ENCODE peak calls at places on chromosomes 7 and 10, in ten cellular contexts. One of them, this sample, is unnamed.

GRCh38 chr7:105647591-105647990 is 66.3 kb upstream of the EFCAB10 start:
- DNase-seq in psoas muscle: no peak
- DNase-seq in thoracic aorta: no peak
- DNase-seq in PC-3: peak
- DNase-seq in AG04450: no peak
- DNase-seq in AG09319: no peak
- DNase-seq in Peyer's patch: no peak
- DNase-seq in HCT116: peak
- DNase-seq in body of pancreas: no peak
- DNase-seq in A673: no peak
- DNase-seq in this sample: no peak

GRCh38 chr7:29445736-29446135 is 117.9 kb upstream of the PRR15 start:
- DNase-seq in psoas muscle: no peak
- DNase-seq in thoracic aorta: no peak
- DNase-seq in PC-3: no peak
- DNase-seq in AG04450: no peak
- DNase-seq in AG09319: no peak
- DNase-seq in Peyer's patch: no peak
- DNase-seq in HCT116: no peak
- DNase-seq in body of pancreas: no peak
- DNase-seq in A673: no peak
- DNase-seq in this sample: no peak

GRCh38 chr10:6811153-6811552 is 231.1 kb upstream of the PRKCQ start:
- DNase-seq in psoas muscle: no peak
- DNase-seq in thoracic aorta: no peak
- DNase-seq in PC-3: no peak
- DNase-seq in AG04450: no peak
- DNase-seq in AG09319: no peak
- DNase-seq in Peyer's patch: no peak
- DNase-seq in HCT116: no peak
- DNase-seq in body of pancreas: no peak
- DNase-seq in A673: no peak
- DNase-seq in this sample: no peak

GRCh38 chr10:69479241-69479730 is 28.0 kb downstream of the TSPAN15 start:
- DNase-seq in psoas muscle: peak
- DNase-seq in thoracic aorta: no peak
- DNase-seq in PC-3: no peak
- DNase-seq in AG04450: no peak
- DNase-seq in AG09319: no peak
- DNase-seq in Peyer's patch: no peak
- DNase-seq in HCT116: no peak
- DNase-seq in body of pancreas: peak
- DNase-seq in A673: no peak
- DNase-seq in this sample: no peak

GRCh38 chr10:86113983-86114382 is 252.6 kb downstream of the GRID1 start:
- DNase-seq in psoas muscle: no peak
- DNase-seq in thoracic aorta: no peak
- DNase-seq in PC-3: no peak
- DNase-seq in AG04450: no peak
- DNase-seq in AG09319: no peak
- DNase-seq in Peyer's patch: no peak
- DNase-seq in HCT116: no peak
- DNase-seq in body of pancreas: no peak
- DNase-seq in A673: no peak
- DNase-seq in this sample: no peak

GRCh38 chr10:60645928-60646433 is 132.3 kb upstream of the CDK1 start:
- DNase-seq in psoas muscle: no peak
- DNase-seq in thoracic aorta: no peak
- DNase-seq in PC-3: no peak
- DNase-seq in AG04450: no peak
- DNase-seq in AG09319: no peak
- DNase-seq in Peyer's patch: no peak
- DNase-seq in HCT116: no peak
- DNase-seq in body of pancreas: peak
- DNase-seq in A673: peak
- DNase-seq in this sample: no peak

GRCh38 chr7:54946764-54947163 is 72.1 kb upstream of the EGFR start:
- DNase-seq in psoas muscle: no peak
- DNase-seq in thoracic aorta: no peak
- DNase-seq in PC-3: peak
- DNase-seq in AG04450: no peak
- DNase-seq in AG09319: no peak
- DNase-seq in Peyer's patch: no peak
- DNase-seq in HCT116: no peak
- DNase-seq in body of pancreas: no peak
- DNase-seq in A673: no peak
- DNase-seq in this sample: no peak

GRCh38 chr7:158782638-158783490 is 46.4 kb downstream of the ESYT2 start:
- DNase-seq in psoas muscle: peak
- DNase-seq in thoracic aorta: peak
- DNase-seq in PC-3: peak
- DNase-seq in AG04450: no peak
- DNase-seq in AG09319: no peak
- DNase-seq in Peyer's patch: no peak
- DNase-seq in HCT116: no peak
- DNase-seq in body of pancreas: peak
- DNase-seq in A673: peak
- DNase-seq in this sample: no peak

GRCh38 chr10:60139798-60140566 is 233.6 kb upstream of the CCDC6 start:
- DNase-seq in psoas muscle: no peak
- DNase-seq in thoracic aorta: no peak
- DNase-seq in PC-3: peak
- DNase-seq in AG04450: peak
- DNase-seq in AG09319: peak
- DNase-seq in Peyer's patch: no peak
- DNase-seq in HCT116: no peak
- DNase-seq in body of pancreas: no peak
- DNase-seq in A673: no peak
- DNase-seq in this sample: no peak

GRCh38 chr7:50988465-50988864 is 205.8 kb upstream of the GRB10 start:
- DNase-seq in psoas muscle: no peak
- DNase-seq in thoracic aorta: no peak
- DNase-seq in PC-3: no peak
- DNase-seq in AG04450: no peak
- DNase-seq in AG09319: no peak
- DNase-seq in Peyer's patch: no peak
- DNase-seq in HCT116: no peak
- DNase-seq in body of pancreas: no peak
- DNase-seq in A673: no peak
- DNase-seq in this sample: no peak

GRCh38 chr7:35849954-35850353 is 49.1 kb downstream of the SEPTIN7 start:
- DNase-seq in psoas muscle: no peak
- DNase-seq in thoracic aorta: no peak
- DNase-seq in PC-3: no peak
- DNase-seq in AG04450: no peak
- DNase-seq in AG09319: no peak
- DNase-seq in Peyer's patch: no peak
- DNase-seq in HCT116: no peak
- DNase-seq in body of pancreas: no peak
- DNase-seq in A673: no peak
- DNase-seq in this sample: no peak

GRCh38 chr7:35854311-35854710 is 53.5 kb downstream of the SEPTIN7 start:
- DNase-seq in psoas muscle: no peak
- DNase-seq in thoracic aorta: no peak
- DNase-seq in PC-3: no peak
- DNase-seq in AG04450: no peak
- DNase-seq in AG09319: no peak
- DNase-seq in Peyer's patch: no peak
- DNase-seq in HCT116: no peak
- DNase-seq in body of pancreas: no peak
- DNase-seq in A673: no peak
- DNase-seq in this sample: no peak

GRCh38 chr7:35848728-35849127 is 47.9 kb downstream of the SEPTIN7 start:
- DNase-seq in psoas muscle: no peak
- DNase-seq in thoracic aorta: no peak
- DNase-seq in PC-3: no peak
- DNase-seq in AG04450: no peak
- DNase-seq in AG09319: no peak
- DNase-seq in Peyer's patch: no peak
- DNase-seq in HCT116: no peak
- DNase-seq in body of pancreas: no peak
- DNase-seq in A673: no peak
- DNase-seq in this sample: no peak

GRCh38 chr7:35846816-35847412 is 46.1 kb downstream of the SEPTIN7 start:
- DNase-seq in psoas muscle: no peak
- DNase-seq in thoracic aorta: no peak
- DNase-seq in PC-3: no peak
- DNase-seq in AG04450: no peak
- DNase-seq in AG09319: no peak
- DNase-seq in Peyer's patch: no peak
- DNase-seq in HCT116: no peak
- DNase-seq in body of pancreas: no peak
- DNase-seq in A673: no peak
- DNase-seq in this sample: no peak

GRCh38 chr7:35849158-35849831 is 48.4 kb downstream of the SEPTIN7 start:
- DNase-seq in psoas muscle: no peak
- DNase-seq in thoracic aorta: no peak
- DNase-seq in PC-3: no peak
- DNase-seq in AG04450: no peak
- DNase-seq in AG09319: no peak
- DNase-seq in Peyer's patch: no peak
- DNase-seq in HCT116: no peak
- DNase-seq in body of pancreas: no peak
- DNase-seq in A673: peak
- DNase-seq in this sample: no peak
- TF ChIP-seq CTCF in psoas muscle: no peak
- TF ChIP-seq CTCF in thoracic aorta: no peak
- TF ChIP-seq CTCF in PC-3: no peak
- TF ChIP-seq CTCF in AG04450: no peak
- TF ChIP-seq CTCF in AG09319: no peak
- TF ChIP-seq CTCF in Peyer's patch: no peak
- TF ChIP-seq CTCF in HCT116: peak
- TF ChIP-seq CTCF in body of pancreas: no peak
- TF ChIP-seq CTCF in A673: no peak
- TF ChIP-seq CTCF in this sample: no peak

DNA sequence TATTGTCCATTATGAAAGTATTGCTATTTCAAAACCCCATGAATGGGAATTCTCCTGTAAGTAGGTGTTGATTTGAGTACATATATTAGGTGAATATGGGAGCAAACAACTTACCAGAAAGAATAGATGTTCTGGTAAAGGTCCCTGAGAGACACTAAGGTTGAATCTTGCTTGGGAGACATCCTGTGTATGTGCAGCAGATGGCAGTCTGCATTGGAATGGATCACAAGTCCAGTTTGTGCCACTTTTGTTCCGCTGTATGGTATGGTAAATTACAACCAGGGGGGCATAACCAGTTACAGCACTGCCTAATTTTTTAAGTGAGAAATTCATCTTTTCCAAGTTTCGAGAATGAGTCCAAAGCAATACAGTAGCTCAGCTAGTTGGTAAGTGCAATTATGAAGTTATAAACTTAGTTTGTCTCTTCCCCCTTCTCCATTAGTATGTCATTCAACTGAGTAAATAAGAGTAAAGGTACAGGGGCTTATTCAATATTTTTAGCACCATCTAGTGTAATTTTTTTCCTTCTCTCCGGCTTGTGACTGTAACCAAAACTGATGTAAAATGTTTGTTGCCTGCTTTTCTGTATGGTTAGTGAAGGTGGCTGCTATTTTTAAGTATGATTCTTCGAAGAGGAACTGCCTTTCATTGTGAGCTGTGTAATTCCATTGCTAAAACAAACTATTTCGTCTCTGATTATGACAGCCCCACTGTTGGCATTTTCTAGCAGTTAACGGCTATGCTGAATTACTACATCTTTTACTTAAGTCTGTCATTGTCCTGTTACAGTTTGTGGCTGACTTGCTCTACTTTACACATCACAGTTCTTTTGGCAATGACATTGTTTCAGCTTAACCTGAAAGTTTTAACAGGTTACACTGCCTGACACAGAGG is 2.8 kb downstream of the MCU start:
- DNase-seq in psoas muscle: no peak
- DNase-seq in thoracic aorta: no peak
- DNase-seq in PC-3: peak
- DNase-seq in AG04450: no peak
- DNase-seq in AG09319: no peak
- DNase-seq in Peyer's patch: no peak
- DNase-seq in HCT116: no peak
- DNase-seq in body of pancreas: no peak
- DNase-seq in A673: peak
- DNase-seq in this sample: no peak
- TF ChIP-seq CTCF in psoas muscle: peak
- TF ChIP-seq CTCF in thoracic aorta: peak
- TF ChIP-seq CTCF in PC-3: peak
- TF ChIP-seq CTCF in AG04450: peak
- TF ChIP-seq CTCF in AG09319: peak
- TF ChIP-seq CTCF in Peyer's patch: peak
- TF ChIP-seq CTCF in HCT116: peak
- TF ChIP-seq CTCF in body of pancreas: peak
- TF ChIP-seq CTCF in A673: peak
- TF ChIP-seq CTCF in this sample: no peak

DNA sequence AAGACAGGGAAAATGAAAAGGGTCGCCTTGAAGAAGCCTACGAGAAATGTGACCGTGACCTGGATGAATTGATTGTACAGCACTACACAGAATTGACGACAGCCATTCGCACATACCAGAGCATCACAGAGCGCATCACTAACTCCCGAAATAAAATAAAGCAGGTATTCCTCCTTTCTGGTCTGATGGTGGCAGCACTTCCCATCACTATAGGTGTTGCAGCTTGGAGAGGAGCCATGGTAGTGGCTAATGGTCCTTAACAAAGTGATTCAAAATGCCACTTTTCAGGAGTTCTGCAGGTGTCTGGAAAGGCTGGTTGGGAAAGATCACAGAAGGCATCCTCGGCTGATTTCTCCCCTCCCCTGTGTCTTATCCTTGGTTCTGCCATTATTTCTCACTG is 22.1 kb downstream of the EXOC4 start:
- DNase-seq in psoas muscle: no peak
- DNase-seq in thoracic aorta: no peak
- DNase-seq in PC-3: peak
- DNase-seq in AG04450: no peak
- DNase-seq in AG09319: no peak
- DNase-seq in Peyer's patch: no peak
- DNase-seq in HCT116: no peak
- DNase-seq in body of pancreas: no peak
- DNase-seq in A673: peak
- DNase-seq in this sample: no peak
- TF ChIP-seq CTCF in psoas muscle: no peak
- TF ChIP-seq CTCF in thoracic aorta: no peak
- TF ChIP-seq CTCF in PC-3: peak
- TF ChIP-seq CTCF in AG04450: no peak
- TF ChIP-seq CTCF in AG09319: no peak
- TF ChIP-seq CTCF in Peyer's patch: no peak
- TF ChIP-seq CTCF in HCT116: peak
- TF ChIP-seq CTCF in body of pancreas: no peak
- TF ChIP-seq CTCF in A673: peak
- TF ChIP-seq CTCF in this sample: no peak

DNA sequence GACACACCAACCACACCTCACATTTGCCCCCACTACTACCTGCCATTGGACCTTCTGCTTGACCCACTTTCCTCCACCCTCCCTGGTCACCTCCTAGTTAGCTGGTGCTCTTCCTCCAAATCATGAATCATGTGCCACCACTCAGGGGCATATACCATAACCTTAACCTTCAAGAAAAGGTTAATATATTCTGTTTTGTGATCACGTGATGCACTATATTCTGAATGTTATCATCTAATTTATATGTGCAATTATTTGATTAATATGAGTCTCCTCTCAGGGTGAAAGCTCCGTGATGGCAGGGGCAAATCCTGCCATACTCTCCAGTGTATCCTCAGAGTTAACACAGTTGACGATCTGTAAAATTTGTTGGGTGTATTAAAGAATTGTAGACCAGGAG is 635.5 kb downstream of the XPNPEP1 start:
- DNase-seq in psoas muscle: no peak
- DNase-seq in thoracic aorta: no peak
- DNase-seq in PC-3: no peak
- DNase-seq in AG04450: no peak
- DNase-seq in AG09319: no peak
- DNase-seq in Peyer's patch: no peak
- DNase-seq in HCT116: no peak
- DNase-seq in body of pancreas: no peak
- DNase-seq in A673: no peak
- DNase-seq in this sample: no peak
- TF ChIP-seq CTCF in psoas muscle: no peak
- TF ChIP-seq CTCF in thoracic aorta: no peak
- TF ChIP-seq CTCF in PC-3: no peak
- TF ChIP-seq CTCF in AG04450: no peak
- TF ChIP-seq CTCF in AG09319: no peak
- TF ChIP-seq CTCF in Peyer's patch: no peak
- TF ChIP-seq CTCF in HCT116: no peak
- TF ChIP-seq CTCF in body of pancreas: no peak
- TF ChIP-seq CTCF in A673: no peak
- TF ChIP-seq CTCF in this sample: no peak